ENCODE peak calls at places on chromosomes 16 and 17, in six cellular contexts. F is fibroblast of pulmonary artery; S is ovary; M is Peyer's patch; O is activated CD8-positive, alpha-beta T cell treated with anti-CD3 and anti-CD28 coated beads for 36 hours; H is nephron progenitor cell. K is an unnamed sample.

GRCh38 chr17:2263183-2263954 is 40.2 kb downstream of the SMG6 start:
- DNase-seq in F (peak; percentile 61), S (no peak), M (no peak), O (no peak), H (no peak), K (no peak)

GRCh38 chr17:17343896-17344506 is 40.8 kb downstream of the NT5M start:
- DNase-seq in F (no peak), S (no peak), M (no peak), O (no peak), H (no peak), K (no peak)

GRCh38 chr17:22277595-22277994 is 585.3 kb downstream of the KCNJ18 start:
- DNase-seq in F (no peak), S (no peak), M (no peak), O (no peak), H (no peak), K (no peak)

GRCh38 chr17:77319211-77320031 is 178.7 kb downstream of the SEC14L1 start:
- DNase-seq in F (peak; percentile 81), S (peak; percentile 88), M (peak; percentile 85), O (peak; percentile 64), H (peak; percentile 36), K (peak; percentile 68)

GRCh38 chr16:77374384-77374783 is 60.5 kb downstream of the ADAMTS18 start:
- DNase-seq in F (no peak), S (no peak), M (no peak), O (no peak), H (no peak), K (no peak)

GRCh38 chr17:7208754-7209460 is 10.7 kb downstream of the DLG4 start:
- DNase-seq in F (no peak), S (no peak), M (no peak), O (no peak), H (no peak), K (no peak)

GRCh38 chr17:6913608-6914443 is 82.0 kb upstream of the ALOX12 start:
- DNase-seq in F (peak; percentile 68), S (peak; percentile 78), M (peak; percentile 79), O (peak; percentile 91), H (peak; percentile 83), K (peak; percentile 77)

GRCh38 chr17:70394430-70394829 is 225.1 kb downstream of the KCNJ2 start:
- DNase-seq in F (no peak), S (no peak), M (no peak), O (no peak), H (no peak), K (no peak)

GRCh38 chr17:17119533-17119932 is 77.3 kb downstream of the MPRIP start:
- DNase-seq in F (peak; percentile 37), S (peak; percentile 35), M (peak; percentile 54), O (peak; percentile 84), H (no peak), K (no peak)

GRCh38 chr16:76125871-76126270 is 151.3 kb upstream of the CNTNAP4 start:
- DNase-seq in F (no peak), S (no peak), M (no peak), O (no peak), H (no peak), K (no peak)

GRCh38 chr16:65044861-65045260 is 77.0 kb downstream of the CDH11 start:
- DNase-seq in F (peak; percentile 81), S (no peak), M (no peak), O (no peak), H (no peak), K (no peak)

GRCh38 chr16:11828696-11829095 is 22.6 kb downstream of the RSL1D1 start:
- DNase-seq in F (no peak), S (no peak), M (no peak), O (no peak), H (no peak), K (no peak)

GRCh38 chr17:44187131-44187899 is 543 bp downstream of the TMUB2 start:
- DNase-seq in F (peak; percentile 60), S (peak; percentile 67), M (no peak), O (peak; percentile 50), H (no peak), K (no peak)

GRCh38 chr17:40427002-40427491 is 9.4 kb upstream of the TOP2A start:
- DNase-seq in F (no peak), S (no peak), M (no peak), O (peak; percentile 42), H (no peak), K (no peak)

GRCh38 chr16:59385953-59386352 is 651.8 kb upstream of the GOT2 start:
- DNase-seq in F (peak; percentile 43), S (no peak), M (no peak), O (no peak), H (no peak), K (no peak)

GRCh38 chr16:13070268-13070667 is 168.9 kb downstream of the SHISA9 start:
- DNase-seq in F (no peak), S (no peak), M (no peak), O (no peak), H (peak; percentile 21), K (no peak)

GRCh38 chr17:238964-239259 is 57.5 kb upstream of the DOC2B start:
- DNase-seq in F (no peak), S (no peak), M (no peak), O (no peak), H (no peak), K (no peak)

GRCh38 chr17:11825902-11826301 is 171.4 kb downstream of the ZNF18 start:
- DNase-seq in F (no peak), S (no peak), M (no peak), O (no peak), H (no peak), K (no peak)

GRCh38 chr17:80068301-80069160 is 32.1 kb downstream of the CCDC40 start:
- DNase-seq in F (peak; percentile 54), S (peak; percentile 53), M (no peak), O (no peak), H (no peak), K (no peak)

GRCh38 chr17:64507418-64507766 is 615 bp downstream of the CEP95 start:
- DNase-seq in F (peak; percentile 81), S (no peak), M (no peak), O (peak; percentile 58), H (peak; percentile 30), K (no peak)

GRCh38 chr16:48999034-48999433 is 282.6 kb downstream of the CBLN1 start:
- DNase-seq in F (no peak), S (no peak), M (no peak), O (no peak), H (peak; percentile 35), K (no peak)

GRCh38 chr17:76261421-76262215 is 3.5 kb upstream of the UBALD2 start:
- DNase-seq in F (peak; percentile 60), S (no peak), M (peak; percentile 45), O (peak; percentile 56), H (no peak), K (no peak)

GRCh38 chr16:83549836-83550569 is 257.8 kb upstream of the HSBP1 start:
- DNase-seq in F (no peak), S (no peak), M (no peak), O (no peak), H (no peak), K (no peak)

GRCh38 chr17:7477392-7478275 is 1.8 kb downstream of the ZBTB4 start:
- DNase-seq in F (peak; percentile 78), S (peak; percentile 41), M (no peak), O (peak; percentile 70), H (peak; percentile 40), K (no peak)

GRCh38 chr16:57306676-57307341 is 22.3 kb upstream of the PLLP start:
- DNase-seq in F (no peak), S (no peak), M (peak; percentile 10), O (no peak), H (no peak), K (no peak)

GRCh38 chr16:80158766-80159165 is 382.0 kb upstream of the DYNLRB2 start:
- DNase-seq in F (peak; percentile 26), S (no peak), M (no peak), O (no peak), H (no peak), K (no peak)

GRCh38 chr17:17523714-17524075 is 27.5 kb upstream of the RASD1 start:
- DNase-seq in F (no peak), S (no peak), M (no peak), O (no peak), H (no peak), K (no peak)

GRCh38 chr17:83196973-83197880 is 117.8 kb downstream of the METRNL start:
- DNase-seq in F (no peak), S (no peak), M (peak; percentile 6), O (no peak), H (no peak), K (peak; percentile 9)

DNA sequence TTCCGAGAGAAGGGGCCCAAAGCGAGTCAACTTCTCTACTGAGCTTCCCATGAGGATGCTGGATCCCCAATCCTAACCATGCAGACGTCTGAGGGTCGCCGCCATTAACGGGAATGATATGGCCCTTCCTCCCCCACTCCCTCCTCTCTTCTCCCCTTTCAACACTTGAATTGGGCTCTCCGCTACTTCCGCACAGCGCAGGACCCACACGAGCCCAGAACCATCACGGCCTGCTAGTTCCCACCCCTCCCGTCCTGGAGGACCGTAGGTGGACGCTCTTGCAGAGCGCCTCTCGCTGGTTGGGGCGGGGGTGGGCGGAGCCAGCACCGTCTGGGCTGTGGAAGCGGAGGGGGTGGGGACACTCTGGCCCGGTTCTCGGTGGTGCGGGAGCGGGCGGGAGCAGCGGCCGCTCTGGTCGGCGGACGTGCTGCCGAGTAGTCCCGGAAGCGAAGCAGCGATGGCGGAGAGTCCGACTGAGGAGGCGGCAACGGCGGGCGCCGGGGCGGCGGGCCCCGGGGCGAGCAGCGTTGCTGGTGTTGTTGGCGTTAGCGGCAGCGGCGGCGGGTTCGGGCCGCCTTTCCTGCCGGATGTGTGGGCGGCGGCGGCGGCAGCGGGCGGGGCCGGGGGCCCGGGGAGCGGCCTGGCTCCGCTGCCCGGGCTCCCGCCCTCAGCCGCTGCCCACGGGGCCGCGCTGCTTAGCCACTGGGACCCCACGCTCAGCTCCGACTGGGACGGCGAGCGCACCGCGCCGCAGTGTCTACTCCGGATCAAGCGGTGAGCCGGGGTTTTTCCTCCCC is at the start of gene UBE2Z:
- DNase-seq in F (peak; percentile 97), S (peak; percentile 92), M (peak; percentile 94), O (peak; percentile 92), H (peak; percentile 91), K (peak; percentile 83)
- TF ChIP-seq CTCF in F (no peak), S (peak; percentile 18), M (no peak), O (no peak), H (no peak), K (no peak)

GRCh38 chr17:63435681-63436522 is 10.2 kb downstream of the CYB561 start:
- DNase-seq in F (no peak), S (no peak), M (no peak), O (no peak), H (no peak), K (no peak)
- TF ChIP-seq CTCF in F (no peak), S (no peak), M (no peak), O (no peak), H (no peak), K (no peak)

DNA sequence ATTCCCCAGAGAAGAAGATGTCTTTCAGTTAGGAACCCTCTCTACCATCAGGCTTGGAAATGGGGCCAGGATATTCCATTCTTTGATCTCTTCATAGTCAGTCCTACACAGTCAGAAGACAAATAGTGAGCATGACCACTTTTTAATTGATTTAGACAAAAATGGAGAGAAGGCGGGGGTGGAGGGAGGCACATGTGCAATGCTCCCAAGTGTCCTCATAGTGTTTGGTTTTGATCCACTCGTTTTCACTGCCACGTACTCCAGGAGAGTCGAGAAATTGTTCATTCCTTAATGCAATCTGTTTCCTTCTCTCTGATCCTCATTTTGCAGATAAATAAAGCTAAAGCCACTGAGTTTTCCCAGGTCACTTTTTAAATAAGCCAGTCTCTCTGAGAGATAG is 176.0 kb downstream of the IRX3 start:
- DNase-seq in F (no peak), S (no peak), M (no peak), O (no peak), H (no peak), K (no peak)
- TF ChIP-seq CTCF in F (no peak), S (no peak), M (no peak), O (no peak), H (no peak), K (no peak)

GRCh38 chr17:48738803-48739526 is 10.4 kb upstream of the HOXB13 start:
- DNase-seq in F (no peak), S (no peak), M (no peak), O (no peak), H (no peak), K (no peak)
- TF ChIP-seq CTCF in F (no peak), S (no peak), M (no peak), O (no peak), H (no peak), K (no peak)

K was measured in activated B cell treated with CpG ODN at 0.5 μM for 24 hours.